ENCODE peak calls at places on chromosomes 4 and X, in seven cellular contexts. R is fibroblast of gingiva; L is NCI-H2107; P is aorta; Z is Ammon's horn; X is activated CD8-positive, alpha-beta memory T cell treated with anti-CD3 and anti-CD28 coated beads for 24 hours; Y is HCT116. U is an unnamed sample.

GRCh38 chr4:83378426-83378825 is 43.8 kb upstream of the HPSE start:
- DNase-seq in R (no peak), L (no peak), P (no peak), Z (no peak), X (no peak), Y (no peak), U (no peak)

GRCh38 chrX:131821945-131822622 is 201.0 kb upstream of the STK26 start:
- DNase-seq in R (no peak), L (no peak), P (peak; percentile 75), Z (no peak), X (peak; percentile 87), Y (no peak), U (no peak)

GRCh38 chr4:81818385-81818784 is 346.7 kb upstream of the RASGEF1B start:
- DNase-seq in R (no peak), L (no peak), P (no peak), Z (no peak), X (no peak), Y (no peak), U (no peak)

GRCh38 chr4:61505773-61506640 is 305.9 kb downstream of the ADGRL3 start:
- DNase-seq in R (no peak), L (no peak), P (no peak), Z (no peak), X (no peak), Y (no peak), U (no peak)

GRCh38 chr4:99915449-99915848 is 21.2 kb upstream of the LAMTOR3 start:
- DNase-seq in R (no peak), L (no peak), P (no peak), Z (no peak), X (no peak), Y (no peak), U (no peak)

GRCh38 chr4:130131536-130131935 is 1035.6 kb downstream of the C4orf33 start:
- DNase-seq in R (no peak), L (no peak), P (no peak), Z (no peak), X (no peak), Y (no peak), U (no peak)

GRCh38 chr4:95129036-95129435 is 371.3 kb downstream of the BMPR1B start:
- DNase-seq in R (no peak), L (no peak), P (no peak), Z (no peak), X (no peak), Y (no peak), U (no peak)

GRCh38 chr4:336099-336892 is 1.3 kb upstream of the ZNF141 start:
- DNase-seq in R (peak; percentile 14), L (no peak), P (peak; percentile 59), Z (peak; percentile 9), X (peak; percentile 60), Y (no peak), U (no peak)

GRCh38 chrX:9339603-9340569 is 125.0 kb upstream of the TBL1X start:
- DNase-seq in R (no peak), L (no peak), P (no peak), Z (no peak), X (no peak), Y (no peak), U (no peak)

GRCh38 chr4:20249333-20249732 is 2.4 kb upstream of the SLIT2 start:
- DNase-seq in R (peak; percentile 61), L (no peak), P (no peak), Z (peak; percentile 22), X (no peak), Y (peak; percentile 12), U (peak; percentile 19)

GRCh38 chr4:66955784-66956183 is 589.5 kb downstream of the CENPC start:
- DNase-seq in R (no peak), L (no peak), P (no peak), Z (no peak), X (no peak), Y (no peak), U (no peak)

GRCh38 chr4:151573945-151574344 is 165.0 kb downstream of the FHIP1A start:
- DNase-seq in R (no peak), L (no peak), P (no peak), Z (no peak), X (no peak), Y (no peak), U (no peak)

GRCh38 chr4:113837397-113837796 is 75.9 kb upstream of the CAMK2D start:
- DNase-seq in R (peak; percentile 86), L (no peak), P (no peak), Z (peak; percentile 56), X (no peak), Y (no peak), U (peak; percentile 22)

GRCh38 chrX:29852767-29853166 is 362.6 kb upstream of the MAGEB2 start:
- DNase-seq in R (peak; percentile 51), L (no peak), P (no peak), Z (no peak), X (no peak), Y (no peak), U (no peak)

GRCh38 chr4:185665655-185666054 is 130.3 kb upstream of the PDLIM3 start:
- DNase-seq in R (no peak), L (no peak), P (no peak), Z (no peak), X (no peak), Y (no peak), U (no peak)

GRCh38 chrX:82813671-82814078 is 694.4 kb upstream of the POU3F4 start:
- DNase-seq in R (peak; percentile 86), L (no peak), P (no peak), Z (no peak), X (no peak), Y (peak; percentile 80), U (no peak)

GRCh38 chr4:107896158-107896645 is 35.1 kb upstream of the CYP2U1 start:
- DNase-seq in R (peak; percentile 86), L (no peak), P (no peak), Z (no peak), X (no peak), Y (peak; percentile 92), U (no peak)

GRCh38 chr4:182235016-182235415 is 8.2 kb upstream of the TENM3 start:
- DNase-seq in R (no peak), L (no peak), P (no peak), Z (no peak), X (no peak), Y (no peak), U (no peak)

GRCh38 chr4:139973611-139974010 is 180.4 kb downstream of the MAML3 start:
- DNase-seq in R (no peak), L (no peak), P (no peak), Z (no peak), X (no peak), Y (no peak), U (no peak)

GRCh38 chr4:38948551-38948950 is 80.9 kb downstream of the FAM114A1 start:
- DNase-seq in R (peak; percentile 95), L (no peak), P (peak; percentile 58), Z (peak; percentile 70), X (no peak), Y (no peak), U (peak; percentile 37)

GRCh38 chr4:93495346-93495745 is 333.2 kb upstream of the ATOH1 start:
- DNase-seq in R (no peak), L (no peak), P (no peak), Z (no peak), X (no peak), Y (no peak), U (no peak)

GRCh38 chrX:106159861-106160282 is 8.2 kb upstream of the PWWP3B start:
- DNase-seq in R (no peak), L (no peak), P (no peak), Z (no peak), X (no peak), Y (no peak), U (no peak)

GRCh38 chrX:53223068-53223693 is 1.8 kb downstream of the KDM5C start:
- DNase-seq in R (no peak), L (no peak), P (no peak), Z (no peak), X (no peak), Y (no peak), U (no peak)

GRCh38 chrX:55715847-55716246 is 1.7 kb upstream of the RRAGB start:
- DNase-seq in R (no peak), L (no peak), P (no peak), Z (no peak), X (no peak), Y (no peak), U (no peak)

GRCh38 chr4:158050942-158051341 is 121.9 kb downstream of the GASK1B start:
- DNase-seq in R (no peak), L (no peak), P (no peak), Z (no peak), X (no peak), Y (no peak), U (no peak)

GRCh38 chr4:8393593-8394038 is 46.9 kb downstream of the ACOX3 start:
- DNase-seq in R (peak; percentile 96), L (no peak), P (peak; percentile 82), Z (peak; percentile 84), X (no peak), Y (no peak), U (peak; percentile 82)